ENCODE peak calls at places on chromosome 15, in ten cellular contexts. W is GM12891; H is COLO829; J is stimulated activated CD8-positive, alpha-beta memory T cell treated with anti-CD3 and anti-CD28 coated beads, Interleukin-4, amount 100 ng/mL, for 1 hour; B is T-helper 17 cell; A is HT-29; Z is GM20000; S is effector CD4-positive, alpha-beta T cell; I is left lobe of liver; K is adrenal gland. G is an unnamed sample.

GRCh38 chr15:37093480-37094410 is 6.6 kb downstream of the MEIS2 start:
- DNase-seq in S (no peak), J (no peak), Z (no peak), K (no peak), A (no peak), W (no peak), I (no peak), H (no peak), B (no peak), G (no peak)

GRCh38 chr15:57220220-57220619 is 156.1 kb upstream of the CGNL1 start:
- DNase-seq in I (no peak), Z (no peak), J (no peak), K (no peak), B (no peak), S (no peak), W (no peak), H (no peak), A (no peak), G (no peak)

GRCh38 chr15:97881568-97881967 is 78.9 kb upstream of the ARRDC4 start:
- DNase-seq in S (no peak), J (no peak), W (no peak), B (no peak), A (no peak), Z (no peak), H (peak), I (no peak), K (no peak), G (no peak)

GRCh38 chr15:42679285-42680141 is 57.4 kb downstream of the CDAN1 start:
- DNase-seq in H (no peak), Z (no peak), J (no peak), W (no peak), B (no peak), K (no peak), A (no peak), S (no peak), I (no peak), G (no peak)

GRCh38 chr15:57114070-57114469 is 195.6 kb downstream of the TCF12 start:
- DNase-seq in B (no peak), A (peak), K (no peak), H (no peak), I (no peak), W (no peak), J (no peak), Z (no peak), S (no peak), G (no peak)

GRCh38 chr15:100224206-100225185 is 117.3 kb downstream of the ADAMTS17 start:
- DNase-seq in I (no peak), W (no peak), K (peak), B (no peak), J (no peak), Z (no peak), H (peak), A (no peak), S (no peak), G (peak)

GRCh38 chr15:47331796-47332480 is 385.4 kb upstream of the SEMA6D start:
- DNase-seq in Z (no peak), J (no peak), K (peak), A (no peak), S (no peak), W (no peak), H (no peak), I (no peak), B (no peak), G (no peak)

GRCh38 chr15:35306361-35306981 is 221.4 kb upstream of the NANOGP8 start:
- DNase-seq in A (peak), I (peak), H (no peak), W (no peak), Z (no peak), B (no peak), J (no peak), K (no peak), S (no peak), G (no peak)

GRCh38 chr15:83039206-83039605 is 27.8 kb upstream of the C15orf40 start:
- DNase-seq in H (no peak), Z (no peak), W (no peak), A (no peak), S (no peak), J (no peak), K (no peak), I (no peak), B (no peak), G (no peak)